ENCODE peak calls at places on chromosomes 7 and 10, in seven cellular contexts. X, A, Z, D, Y, C and O are unnamed samples.

GRCh38 chr7:96084880-96085551 is 236.9 kb downstream of the SLC25A13 start:
- DNase-seq in X (no peak), A (no peak), Z (no peak), D (peak; percentile 53), Y (no peak), C (no peak), O (no peak)

GRCh38 chr10:17273403-17273802 is 45.4 kb downstream of the VIM start:
- DNase-seq in X (no peak), A (no peak), Z (no peak), D (peak; percentile 83), Y (no peak), C (no peak), O (peak; percentile 28)

GRCh38 chr7:16708496-16708895 is 45.1 kb upstream of the TSPAN13 start:
- DNase-seq in X (no peak), A (no peak), Z (no peak), D (no peak), Y (no peak), C (no peak), O (peak; percentile 44)

GRCh38 chr7:52634996-52635395 is 400.4 kb upstream of the POM121L12 start:
- DNase-seq in X (no peak), A (no peak), Z (no peak), D (no peak), Y (no peak), C (no peak), O (no peak)

GRCh38 chr7:47091141-47091540 is 490.8 kb downstream of the TNS3 start:
- DNase-seq in X (no peak), A (no peak), Z (no peak), D (peak; percentile 47), Y (no peak), C (no peak), O (no peak)

GRCh38 chr7:44156453-44157010 is 15.4 kb upstream of the MYL7 start:
- DNase-seq in X (no peak), A (no peak), Z (no peak), D (no peak), Y (no peak), C (peak; percentile 63), O (no peak)

GRCh38 chr7:149381245-149381644 is 79.6 kb downstream of the ZNF777 start:
- DNase-seq in X (no peak), A (no peak), Z (no peak), D (no peak), Y (no peak), C (no peak), O (no peak)

GRCh38 chr10:55024718-55025117 is 223.7 kb upstream of the PCDH15 start:
- DNase-seq in X (no peak), A (peak; percentile 83), Z (no peak), D (no peak), Y (no peak), C (no peak), O (no peak)

GRCh38 chr10:6297951-6298381 is 95.2 kb downstream of the PFKFB3 start:
- DNase-seq in X (no peak), A (no peak), Z (no peak), D (no peak), Y (no peak), C (no peak), O (no peak)

GRCh38 chr7:75813781-75814236 is at the start of gene CCL24:
- DNase-seq in X (no peak), A (peak; percentile 67), Z (no peak), D (no peak), Y (no peak), C (no peak), O (no peak)

GRCh38 chr7:131653418-131654248 is 97.2 kb upstream of the PODXL start:
- DNase-seq in X (no peak), A (no peak), Z (no peak), D (peak; percentile 27), Y (peak; percentile 8), C (peak; percentile 42), O (peak; percentile 23)

GRCh38 chr7:16668049-16668858 is 22.3 kb downstream of the BZW2 start:
- DNase-seq in X (no peak), A (no peak), Z (no peak), D (peak; percentile 99), Y (no peak), C (peak; percentile 86), O (peak; percentile 99)

GRCh38 chr7:132577206-132578049 is 1.2 kb upstream of the PLXNA4 start:
- DNase-seq in X (no peak), A (peak; percentile 66), Z (peak; percentile 87), D (peak; percentile 81), Y (peak; percentile 50), C (peak; percentile 91), O (peak; percentile 28)